ENCODE peak calls at places on chromosomes 13 and 19, in seven cellular contexts. C is GM23338, Z is neural progenitor cell, O is hepatocyte, V is SK-N-SH, W is OCI-LY7, L is PC-3. B is an unnamed sample.
A peak's percentile ranks its signal among the peaks of the same experiment; 100 is the strongest.

GRCh38 chr19:42333975-42334696 is 8.7 kb downstream of the MEGF8 start:
- DNase-seq in O (no peak), V (no peak), Z (no peak), W (no peak), L (no peak), C (no peak), B (no peak)

GRCh38 chr19:49921871-49922755 is 6.9 kb upstream of the ATF5 start:
- DNase-seq in C (no peak), L (peak; percentile 40), O (no peak), W (no peak), Z (no peak), V (no peak), B (no peak)

GRCh38 chr19:10985502-10985901 is 24.7 kb downstream of the SMARCA4 start:
- DNase-seq in W (no peak), Z (no peak), V (no peak), C (no peak), O (no peak), L (no peak), B (no peak)

GRCh38 chr13:104422668-104423067 is 1356.5 kb upstream of the SLC10A2 start:
- DNase-seq in W (no peak), L (peak; percentile 34), Z (no peak), O (no peak), V (no peak), C (no peak), B (no peak)

GRCh38 chr13:98204546-98204945 is 27.5 kb upstream of the RNF113B start:
- DNase-seq in O (no peak), V (no peak), Z (no peak), W (no peak), C (no peak), L (no peak), B (no peak)

GRCh38 chr13:99908129-99908805 is 63.3 kb downstream of the ZIC5 start:
- DNase-seq in Z (no peak), L (no peak), O (no peak), W (no peak), V (no peak), C (no peak), B (no peak)

GRCh38 chr13:99215466-99215865 is 14.8 kb downstream of the UBAC2 start:
- DNase-seq in C (no peak), O (no peak), Z (no peak), V (no peak), L (no peak), W (no peak), B (no peak)

GRCh38 chr13:111975539-111976473 is 91.1 kb upstream of the SOX1 start:
- DNase-seq in V (peak; percentile 32), L (no peak), Z (no peak), O (no peak), W (no peak), C (no peak), B (no peak)

GRCh38 chr13:83691966-83692365 is 190.3 kb downstream of the SLITRK1 start:
- DNase-seq in V (no peak), C (no peak), O (no peak), W (no peak), Z (no peak), L (no peak), B (no peak)

GRCh38 chr19:495440-496332 is 600 bp upstream of the MADCAM1 start:
- DNase-seq in Z (peak; percentile 62), L (peak; percentile 46), W (no peak), V (peak; percentile 84), C (peak; percentile 78), O (peak; percentile 43), B (no peak)

GRCh38 chr13:40692946-40693345 is 26.5 kb upstream of the FOXO1 start:
- DNase-seq in Z (no peak), C (no peak), O (no peak), L (peak; percentile 18), V (no peak), W (no peak), B (no peak)

GRCh38 chr13:83232626-83233025 is 649.6 kb downstream of the SLITRK1 start:
- DNase-seq in V (no peak), C (no peak), L (no peak), W (no peak), O (no peak), Z (no peak), B (no peak)

GRCh38 chr13:31195616-31196015 is 4.2 kb upstream of the B3GLCT start:
- DNase-seq in O (no peak), Z (no peak), V (no peak), W (no peak), C (no peak), L (no peak), B (no peak)

DNA sequence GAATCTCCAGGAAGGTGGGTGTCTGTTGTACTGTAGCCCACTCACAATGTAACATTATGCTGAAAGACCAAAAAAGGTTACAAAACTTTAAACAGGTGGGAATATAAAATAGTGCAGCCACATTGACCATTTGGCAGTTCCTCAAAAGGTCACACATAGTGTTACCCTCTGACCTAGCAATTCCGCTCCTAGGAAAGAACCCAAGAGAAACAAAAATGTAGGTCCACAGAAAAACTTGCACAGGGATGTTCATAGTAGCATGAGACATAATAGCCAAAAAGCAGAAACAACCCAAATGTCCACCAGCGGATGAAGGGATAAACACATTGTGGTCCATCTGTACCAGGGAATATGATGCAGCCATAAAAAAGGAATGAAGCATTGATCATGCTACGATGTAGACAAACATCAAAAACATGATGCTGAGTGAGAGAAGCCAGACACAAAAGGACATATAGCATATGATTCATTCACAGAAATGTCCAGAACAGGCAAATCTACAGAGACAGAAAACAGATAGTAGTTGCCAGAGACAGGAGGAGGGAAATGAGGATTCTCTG is 27.9 kb downstream of the CPAMD8 start:
- DNase-seq in O (no peak), C (no peak), L (no peak), V (no peak), Z (no peak), W (no peak), B (no peak)
- TF ChIP-seq EZH2phosphoT487 in O (no peak), C (no peak), L (no peak), V (no peak), Z (no peak), W (no peak), B (no peak)

GRCh38 chr19:4624733-4625362 is 14.5 kb upstream of the TNFAIP8L1 start:
- DNase-seq in W (no peak), L (peak; percentile 49), V (no peak), C (peak; percentile 73), O (peak; percentile 48), Z (peak; percentile 61), B (no peak)
- TF ChIP-seq CTCF in W (peak; percentile 71), L (peak; percentile 63), V (peak; percentile 45), C (peak; percentile 61), O (peak; percentile 34), Z (peak; percentile 49), B (peak; percentile 37)

GRCh38 chr13:102599451-102600012 is 2.7 kb downstream of the TPP2 start:
- DNase-seq in V (no peak), L (no peak), W (no peak), C (no peak), O (no peak), Z (no peak), B (no peak)
- H3K4me2 ChIP-seq in V (peak overlapping the region; percentile 95), L (peak overlapping the region; percentile 89), W (peak overlapping the region; percentile 95), C (peak overlapping the region; percentile 95), O (peak overlapping the region; percentile 82), Z (peak overlapping the region; percentile 86), B (peak overlapping the region; percentile 74)

GRCh38 chr19:52637718-52638585 is at the start of gene ZNF83:
- DNase-seq in V (peak; percentile 95), C (peak; percentile 99), Z (peak; percentile 100), L (peak; percentile 98), O (peak; percentile 100), W (peak; percentile 95), B (peak; percentile 68)

GRCh38 chr19:52635786-52636570 is 2.2 kb downstream of the ZNF83 start:
- DNase-seq in C (no peak), O (no peak), W (no peak), L (no peak), Z (no peak), V (no peak), B (no peak)

GRCh38 chr19:52640916-52641315 is 2.8 kb upstream of the ZNF83 start:
- DNase-seq in O (peak; percentile 33), W (no peak), C (peak; percentile 91), L (no peak), Z (peak; percentile 31), V (peak; percentile 78), B (no peak)

GRCh38 chr19:52638601-52639000 is 446 bp upstream of the ZNF83 start:
- DNase-seq in L (no peak), W (no peak), V (peak; percentile 53), Z (no peak), O (peak; percentile 43), C (peak; percentile 40), B (no peak)
- TF ChIP-seq EZH2phosphoT487 in L (no peak), W (no peak), V (no peak), Z (no peak), O (no peak), C (no peak), B (no peak)

B was measured in MM.1S.